ENCODE peak calls at places on chromosome 16, in five cellular contexts. O is SK-N-SH; R is anterior cingulate cortex; Q is activated T-helper 1 cell treated with anti-CD3 and anti-CD28 coated beads, Interleukin-2, amount 50 U/mL, for 16 hours; F is activated CD4-positive, CD25-positive, alpha-beta regulatory T cell. T is an unnamed sample.

GRCh38 chr16:15775209-15775608 is 81.6 kb downstream of the MYH11 start:
- DNase-seq in R (no peak), Q (no peak), F (no peak), O (peak; percentile 30), T (no peak)

GRCh38 chr16:50695017-50696000 is 1.9 kb downstream of the NOD2 start:
- DNase-seq in O (no peak), Q (no peak), F (no peak), R (no peak), T (no peak)

GRCh38 chr16:61194573-61194972 is 841.7 kb downstream of the CDH8 start:
- DNase-seq in Q (no peak), O (no peak), F (no peak), R (no peak), T (no peak)

GRCh38 chr16:79895053-79895916 is 294.7 kb upstream of the MAF start:
- DNase-seq in F (no peak), Q (no peak), O (no peak), R (no peak), T (no peak)

GRCh38 chr16:73033271-73033998 is 14.5 kb downstream of the ZFHX3 start:
- DNase-seq in Q (no peak), O (no peak), F (no peak), R (no peak), T (no peak)

GRCh38 chr16:84314373-84314772 is 19.7 kb downstream of the WFDC1 start:
- DNase-seq in Q (no peak), R (no peak), O (no peak), F (no peak), T (no peak)

GRCh38 chr16:30457743-30458560 is 12.3 kb upstream of the SEPHS2 start:
- DNase-seq in O (no peak), R (no peak), Q (no peak), F (no peak), T (no peak)

GRCh38 chr16:73124097-73124652 is 76.2 kb upstream of the ZFHX3 start:
- DNase-seq in F (no peak), O (no peak), Q (no peak), R (no peak), T (no peak)

GRCh38 chr16:86225905-86226371 is 284.4 kb upstream of the FOXF1 start:
- DNase-seq in F (no peak), R (no peak), Q (no peak), O (no peak), T (no peak)

GRCh38 chr16:29789775-29790182 is 772 bp upstream of the KIF22 start:
- DNase-seq in O (no peak), R (no peak), Q (no peak), F (no peak), T (no peak)

GRCh38 chr16:85465328-85466307 is 147.5 kb upstream of the GSE1 start:
- DNase-seq in O (peak; percentile 90), Q (no peak), R (no peak), F (no peak), T (no peak)

GRCh38 chr16:87043273-87044030 is 273.7 kb downstream of the C16orf95 start:
- DNase-seq in F (no peak), Q (no peak), O (no peak), R (peak; percentile 15), T (no peak)

GRCh38 chr16:29825145-29826044 is 5.1 kb downstream of the MVP start:
- DNase-seq in O (no peak), F (no peak), Q (no peak), R (peak; percentile 25), T (no peak)

GRCh38 chr16:74309789-74310781 is 13.5 kb downstream of the PSMD7 start:
- DNase-seq in Q (no peak), F (no peak), O (peak; percentile 66), R (no peak), T (no peak)

GRCh38 chr16:51989637-51990230 is 557.2 kb downstream of the TOX3 start:
- DNase-seq in R (no peak), O (no peak), Q (no peak), F (no peak), T (no peak)

GRCh38 chr16:9417898-9418297 is 326.5 kb downstream of the HAPSTR1 start:
- DNase-seq in O (no peak), R (no peak), F (no peak), Q (no peak), T (no peak)

GRCh38 chr16:17386229-17386628 is 84.5 kb downstream of the XYLT1 start:
- DNase-seq in Q (no peak), O (no peak), F (no peak), R (no peak), T (no peak)

T was measured in C1 segment of cervical spinal cord.